ENCODE peak calls at places on chromosomes 7 and 10, in six cellular contexts. R is A549; G is GM04503; E is transverse colon; H is hypothalamus; C is stimulated activated CD4-positive, alpha-beta T cell treated with anti-CD3 and anti-CD28 coated beads, Interleukin-2, amount 100 ng/mL, for 48 hours. V is an unnamed sample.

GRCh38 chr10:12730809-12731519 is 270.5 kb downstream of the CCDC3 start:
- DNase-seq in R (no peak), G (peak), E (no peak), H (no peak), C (no peak), V (no peak)

GRCh38 chr10:15197276-15197675 is 28.8 kb upstream of the NMT2 start:
- DNase-seq in R (no peak), G (no peak), E (no peak), H (no peak), C (no peak), V (no peak)

GRCh38 chr7:5657901-5658300 is 123.6 kb downstream of the RNF216 start:
- DNase-seq in R (no peak), G (peak), E (no peak), H (no peak), C (no peak), V (no peak)

GRCh38 chr7:954330-955238 is at the start of gene ADAP1:
- DNase-seq in R (peak), G (no peak), E (peak), H (no peak), C (peak), V (peak)

GRCh38 chr10:108358912-108359311 is 1194.4 kb upstream of the SORCS1 start:
- DNase-seq in R (peak), G (peak), E (no peak), H (no peak), C (no peak), V (no peak)

GRCh38 chr10:71065659-71066058 is 146.7 kb upstream of the UNC5B start:
- DNase-seq in R (peak), G (no peak), E (no peak), H (no peak), C (no peak), V (peak)

GRCh38 chr10:33600381-33600780 is 265.9 kb upstream of the NRP1 start:
- DNase-seq in R (no peak), G (no peak), E (no peak), H (no peak), C (no peak), V (no peak)

GRCh38 chr10:4254101-4254994 is 469.3 kb upstream of the KLF6 start:
- DNase-seq in R (no peak), G (peak), E (no peak), H (no peak), C (no peak), V (no peak)

GRCh38 chr10:77637474-77637985 is at the start of gene KCNMA1:
- DNase-seq in R (peak), G (no peak), E (peak), H (no peak), C (no peak), V (no peak)

GRCh38 chr7:30330134-30331111 is 46.0 kb downstream of the ZNRF2 start:
- DNase-seq in R (no peak), G (no peak), E (no peak), H (no peak), C (no peak), V (no peak)

GRCh38 chr7:14201353-14201752 is 211.9 kb upstream of the ETV1 start:
- DNase-seq in R (no peak), G (no peak), E (no peak), H (no peak), C (no peak), V (no peak)

GRCh38 chr7:106125417-106125816 is 13.3 kb upstream of the SYPL1 start:
- DNase-seq in R (no peak), G (no peak), E (no peak), H (no peak), C (no peak), V (peak)

GRCh38 chr10:72322280-72323058 is 32.2 kb downstream of the DNAJB12 start:
- DNase-seq in R (peak), G (no peak), E (no peak), H (no peak), C (no peak), V (no peak)

GRCh38 chr7:128948312-128948973 is 10.7 kb downstream of the IRF5 start:
- DNase-seq in R (no peak), G (no peak), E (no peak), H (no peak), C (no peak), V (no peak)

GRCh38 chr7:389911-390601 is 100.1 kb downstream of the FOXL3 start:
- DNase-seq in R (no peak), G (no peak), E (peak), H (no peak), C (no peak), V (peak)

GRCh38 chr10:70966848-70967553 is 78.6 kb upstream of the PCBD1 start:
- DNase-seq in R (no peak), G (no peak), E (no peak), H (no peak), C (no peak), V (no peak)

GRCh38 chr10:79268100-79268670 is 79.1 kb upstream of the PPIF start:
- DNase-seq in R (no peak), G (peak), E (no peak), H (no peak), C (no peak), V (no peak)

GRCh38 chr7:91025906-91026390 is 238.3 kb upstream of the FZD1 start:
- DNase-seq in R (no peak), G (no peak), E (no peak), H (no peak), C (no peak), V (no peak)

GRCh38 chr7:22561356-22561755 is 61.4 kb upstream of the STEAP1B start:
- DNase-seq in R (peak), G (peak), E (peak), H (no peak), C (no peak), V (peak)

V was measured in heart left ventricle.